ENCODE peak calls at places on chromosomes 6 and 20, in eight cellular contexts. Q is stimulated activated naive B cell treated with anti-CD40 and anti-IgM and Interleukin-4, amounts not matched to agents 10 μg/mL and 1 μg/mL and 100 μg/mL, for 72 hours; J is KBM-7; W is cardiac fibroblast; U is mucosa of gallbladder; B is progenitor cell of endocrine pancreas; G is T follicular helper cell; M is activated CD4-positive, alpha-beta T cell treated with anti-CD3 and anti-CD28 coated beads, Interleukin-2, amount 50 U/mL, for 4 hours. Z is an unnamed sample.

GRCh38 chr6:142361765-142362540 is 60.1 kb downstream of the ADGRG6 start:
- DNase-seq in W (peak), U (no peak), J (no peak), G (no peak), B (no peak), M (no peak), Q (no peak), Z (no peak)

GRCh38 chr20:53030061-53030460 is 57.9 kb downstream of the TSHZ2 start:
- DNase-seq in J (no peak), G (no peak), U (no peak), B (no peak), M (no peak), Q (no peak), W (no peak), Z (no peak)

GRCh38 chr6:158005626-158006180 is 24.0 kb downstream of the SYNJ2 start:
- DNase-seq in W (no peak), G (no peak), M (no peak), J (no peak), Q (no peak), B (no peak), U (no peak), Z (no peak)

GRCh38 chr6:147418523-147418922 is 90.0 kb upstream of the SAMD5 start:
- DNase-seq in U (no peak), Q (no peak), M (no peak), J (no peak), W (no peak), G (no peak), B (no peak), Z (no peak)

GRCh38 chr6:163237110-163237509 is 177.4 kb upstream of the QKI start:
- DNase-seq in G (no peak), J (no peak), W (no peak), M (no peak), Q (no peak), B (no peak), U (no peak), Z (no peak)

GRCh38 chr6:3227363-3228045 is at the start of gene TUBB2B:
- DNase-seq in B (peak), U (no peak), G (no peak), M (no peak), J (no peak), W (peak), Q (no peak), Z (peak)

GRCh38 chr6:78062993-78063392 is 410.2 kb downstream of the MEI4 start:
- DNase-seq in G (no peak), Q (no peak), J (no peak), W (no peak), M (no peak), U (no peak), B (no peak), Z (no peak)

GRCh38 chr6:133890941-133891813 is 2.3 kb downstream of the TCF21 start:
- DNase-seq in Q (no peak), G (no peak), U (peak), W (peak), B (no peak), J (no peak), M (peak), Z (peak)

GRCh38 chr20:43092689-43093088 is 97.0 kb downstream of the PTPRT start:
- DNase-seq in G (no peak), B (no peak), U (no peak), J (no peak), Q (no peak), M (no peak), W (no peak), Z (no peak)